ENCODE peak calls at places on chromosomes 6 and 20, in four cellular contexts. X, U, O and F are unnamed samples.

GRCh38 chr20:1184638-1185315 is at the start of gene TMEM74B:
- DNase-seq in U (peak; percentile 18), O (no peak), X (no peak), F (no peak)

GRCh38 chr6:12601881-12602280 is 114.7 kb upstream of the PHACTR1 start:
- DNase-seq in U (no peak), X (no peak), O (no peak), F (no peak)

GRCh38 chr20:45181639-45182038 is 6.9 kb downstream of the PI3 start:
- DNase-seq in X (no peak), O (no peak), U (no peak), F (no peak)

GRCh38 chr6:159052720-159053119 is 7.9 kb upstream of the TAGAP start:
- DNase-seq in X (no peak), O (no peak), U (no peak), F (no peak)

GRCh38 chr20:36611625-36612024 is 6.0 kb downstream of the RAB5IF start:
- DNase-seq in X (no peak), U (no peak), O (no peak), F (no peak)

GRCh38 chr6:152983637-152984386 is 971 bp upstream of the FBXO5 start:
- DNase-seq in X (peak; percentile 95), U (peak; percentile 98), O (peak; percentile 92), F (peak; percentile 93)

GRCh38 chr20:7285918-7286556 is 518.6 kb downstream of the BMP2 start:
- DNase-seq in X (peak; percentile 62), U (peak; percentile 79), O (peak; percentile 6), F (peak; percentile 24)

GRCh38 chr20:3681931-3682820 is at the start of gene ADAM33:
- DNase-seq in X (no peak), O (no peak), U (no peak), F (no peak)

GRCh38 chr6:158758464-158758863 is 60.7 kb downstream of the EZR start:
- DNase-seq in X (no peak), O (no peak), U (peak; percentile 49), F (no peak)

GRCh38 chr6:39688494-39688893 is 36.7 kb downstream of the KIF6 start:
- DNase-seq in U (no peak), X (no peak), O (no peak), F (no peak)

GRCh38 chr6:1686117-1687098 is 76.7 kb downstream of the FOXC1 start:
- DNase-seq in X (peak; percentile 62), U (peak; percentile 71), O (no peak), F (no peak)

GRCh38 chr6:90155114-90155513 is 141.5 kb downstream of the BACH2 start:
- DNase-seq in O (no peak), X (no peak), U (no peak), F (no peak)

GRCh38 chr6:25307805-25308494 is 28.8 kb downstream of the CARMIL1 start:
- DNase-seq in X (no peak), U (no peak), O (no peak), F (no peak)

GRCh38 chr6:163722293-163722692 is 307.8 kb downstream of the QKI start:
- DNase-seq in U (no peak), X (no peak), O (no peak), F (no peak)

GRCh38 chr6:47308674-47309325 is 905 bp downstream of the TNFRSF21 start:
- DNase-seq in U (peak; percentile 46), X (peak; percentile 50), O (peak; percentile 53), F (no peak)

GRCh38 chr20:35001596-35002362 is 46.1 kb downstream of the MYH7B start:
- DNase-seq in X (peak; percentile 25), O (no peak), U (no peak), F (no peak)

GRCh38 chr6:16337280-16337975 is 99.0 kb downstream of the GMPR start:
- DNase-seq in O (no peak), U (no peak), X (peak; percentile 78), F (no peak)

GRCh38 chr20:48166082-48166835 is 381.0 kb upstream of the SULF2 start:
- DNase-seq in O (no peak), U (no peak), X (no peak), F (no peak)

GRCh38 chr6:136351518-136352106 is 62.0 kb upstream of the BCLAF1 start:
- DNase-seq in O (no peak), X (no peak), U (no peak), F (no peak)

GRCh38 chr20:18587665-18588553 is at the start of gene DTD1:
- DNase-seq in X (peak; percentile 96), O (peak; percentile 94), U (peak; percentile 83), F (peak; percentile 95)

GRCh38 chr6:43509142-43509983 is 783 bp downstream of the LRRC73 start:
- DNase-seq in X (no peak), U (peak; percentile 39), O (no peak), F (no peak)

GRCh38 chr6:26520088-26520839 is 17.9 kb upstream of the HMGN4 start:
- DNase-seq in O (no peak), X (no peak), U (no peak), F (no peak)

GRCh38 chr20:33773412-33774089 is 37.6 kb upstream of the CHMP4B start:
- DNase-seq in U (no peak), X (no peak), O (peak; percentile 83), F (peak; percentile 81)

GRCh38 chr20:25100914-25101313 is 19.0 kb upstream of the VSX1 start:
- DNase-seq in O (no peak), X (no peak), U (no peak), F (no peak)

GRCh38 chr6:135325624-135326424 is 144.7 kb downstream of the MYB start:
- DNase-seq in O (no peak), U (no peak), X (no peak), F (no peak)